ENCODE peak calls at places on chromosome 7, in five cellular contexts. I is NCI-H446; M is activated T-helper 1 cell treated with anti-CD3 and anti-CD28 coated beads, Interleukin-2, amount 50 U/mL, for 16 hours; B is activated effector memory CD4-positive, alpha-beta T cell treated with anti-CD3 and anti-CD28 coated beads, Interleukin-2, amount 50 U/mL, for 16 hours; Q is ovary. C is an unnamed sample.

GRCh38 chr7:68321776-68322496 is 1276.3 kb upstream of the AUTS2 start:
- DNase-seq in B (no peak), I (no peak), M (no peak), Q (peak; percentile 29), C (no peak)

GRCh38 chr7:111743244-111743852 is 181.1 kb upstream of the IMMP2L start:
- DNase-seq in I (no peak), M (no peak), B (no peak), Q (no peak), C (no peak)

GRCh38 chr7:44325181-44325671 is at the start of gene CAMK2B:
- DNase-seq in I (no peak), B (peak; percentile 50), M (no peak), Q (no peak), C (no peak)

GRCh38 chr7:28069788-28070187 is 110.8 kb downstream of the JAZF1 start:
- DNase-seq in B (no peak), Q (peak; percentile 88), I (peak; percentile 41), M (no peak), C (peak; percentile 69)

GRCh38 chr7:142612264-142612881 is 136.9 kb upstream of the PRSS1 start:
- DNase-seq in M (no peak), B (no peak), Q (no peak), I (no peak), C (no peak)

GRCh38 chr7:139058963-139059362 is 23.1 kb upstream of the ZC3HAV1L start:
- DNase-seq in M (no peak), I (no peak), Q (no peak), B (no peak), C (no peak)

GRCh38 chr7:728602-729001 is 1.5 kb upstream of the PRKAR1B start:
- DNase-seq in I (no peak), M (no peak), Q (no peak), B (peak; percentile 54), C (no peak)

GRCh38 chr7:41107938-41108448 is 594.9 kb downstream of the INHBA start:
- DNase-seq in I (no peak), M (no peak), Q (no peak), B (no peak), C (no peak)

GRCh38 chr7:21526007-21526406 is 16.8 kb upstream of the DNAH11 start:
- DNase-seq in M (no peak), B (no peak), Q (no peak), I (no peak), C (no peak)

GRCh38 chr7:157299613-157300405 is 37.0 kb upstream of the DNAJB6 start:
- DNase-seq in Q (no peak), I (no peak), B (peak; percentile 73), M (no peak), C (no peak)

GRCh38 chr7:73622527-73622908 is 1.8 kb downstream of the MLXIPL start:
- DNase-seq in Q (no peak), B (no peak), I (no peak), M (no peak), C (no peak)

GRCh38 chr7:2031496-2031895 is 201.2 kb downstream of the MAD1L1 start:
- DNase-seq in M (no peak), Q (no peak), I (no peak), B (no peak), C (no peak)